ENCODE peak calls at places on chromosome 22, in seven cellular contexts. Z is IMR-90, U is fibroblast of lung, I is cardiac muscle cell, F is adipocyte, O is tibial nerve, X is left ventricle myocardium inferior. V is an unnamed sample.

GRCh38 chr22:49948958-49949913 is 11.3 kb upstream of the PIM3 start:
- DNase-seq in Z (no peak), U (no peak), I (no peak), F (no peak), O (no peak), X (no peak), V (no peak)

GRCh38 chr22:28894793-28895192 is 11.4 kb downstream of the ZNRF3 start:
- DNase-seq in Z (no peak), U (no peak), I (no peak), F (no peak), O (no peak), X (no peak), V (no peak)

GRCh38 chr22:40396882-40397281 is 26.5 kb downstream of the SGSM3 start:
- DNase-seq in Z (peak; percentile 88), U (peak; percentile 77), I (peak; percentile 89), F (peak; percentile 54), O (no peak), X (no peak), V (peak; percentile 95)

GRCh38 chr22:18104566-18104965 is 6.0 kb upstream of the TUBA8 start:
- DNase-seq in Z (peak; percentile 26), U (peak; percentile 26), I (peak; percentile 48), F (no peak), O (no peak), X (no peak), V (no peak)

GRCh38 chr22:32745251-32745995 is 56.1 kb upstream of the TIMP3 start:
- DNase-seq in Z (peak; percentile 55), U (peak; percentile 78), I (peak; percentile 48), F (peak; percentile 65), O (no peak), X (peak; percentile 74), V (peak; percentile 90)

GRCh38 chr22:44671742-44672141 is 30.3 kb upstream of the PRR5 start:
- DNase-seq in Z (peak; percentile 83), U (peak; percentile 34), I (peak; percentile 65), F (peak; percentile 57), O (no peak), X (no peak), V (peak; percentile 72)

GRCh38 chr22:23180301-23180892 is at the start of gene BCR:
- DNase-seq in Z (peak; percentile 65), U (peak; percentile 73), I (peak; percentile 78), F (peak; percentile 89), O (peak; percentile 58), X (peak; percentile 83), V (peak; percentile 38)

GRCh38 chr22:19942071-19942885 is 660 bp upstream of the TXNRD2 start:
- DNase-seq in Z (peak; percentile 69), U (no peak), I (peak; percentile 80), F (peak; percentile 83), O (no peak), X (no peak), V (no peak)

GRCh38 chr22:20549232-20549841 is 41.9 kb downstream of the MED15 start:
- DNase-seq in Z (no peak), U (peak; percentile 58), I (peak; percentile 59), F (no peak), O (no peak), X (no peak), V (no peak)

GRCh38 chr22:20983081-20983745 is 1.1 kb downstream of the LZTR1 start:
- DNase-seq in Z (peak; percentile 18), U (no peak), I (no peak), F (peak; percentile 32), O (no peak), X (no peak), V (no peak)

GRCh38 chr22:44531487-44531886 is 33.5 kb upstream of the RTL6 start:
- DNase-seq in Z (no peak), U (no peak), I (no peak), F (no peak), O (no peak), X (no peak), V (no peak)

GRCh38 chr22:49934144-49934890 is 15.9 kb downstream of the CRELD2 start:
- DNase-seq in Z (peak; percentile 12), U (peak; percentile 61), I (no peak), F (peak; percentile 19), O (no peak), X (peak; percentile 76), V (peak; percentile 44)

GRCh38 chr22:47624277-47625012 is 862.0 kb downstream of the TBC1D22A start:
- DNase-seq in Z (no peak), U (no peak), I (no peak), F (no peak), O (no peak), X (no peak), V (no peak)

GRCh38 chr22:46737105-46737975 is 712 bp downstream of the CERK start:
- DNase-seq in Z (peak; percentile 34), U (peak; percentile 39), I (peak; percentile 36), F (peak; percentile 71), O (no peak), X (peak; percentile 47), V (no peak)

GRCh38 chr22:24233816-24234215 is 11.1 kb downstream of the GGT5 start:
- DNase-seq in Z (no peak), U (no peak), I (no peak), F (no peak), O (no peak), X (no peak), V (no peak)

GRCh38 chr22:44587004-44587793 is 89.2 kb upstream of the RTL6 start:
- DNase-seq in Z (peak; percentile 11), U (peak; percentile 48), I (peak; percentile 23), F (no peak), O (no peak), X (peak; percentile 12), V (no peak)

GRCh38 chr22:25388415-25388814 is 169.0 kb downstream of the CRYBB2 start:
- DNase-seq in Z (no peak), U (no peak), I (no peak), F (no peak), O (no peak), X (no peak), V (no peak)

GRCh38 chr22:33521879-33522665 is 398.2 kb downstream of the LARGE1 start:
- DNase-seq in Z (no peak), U (no peak), I (no peak), F (no peak), O (no peak), X (no peak), V (no peak)

GRCh38 chr22:47172771-47173534 is 410.5 kb downstream of the TBC1D22A start:
- DNase-seq in Z (no peak), U (no peak), I (no peak), F (no peak), O (peak; percentile 9), X (no peak), V (no peak)

GRCh38 chr22:24526191-24526590 is 28.7 kb downstream of the GUCD1 start:
- DNase-seq in Z (peak; percentile 17), U (no peak), I (no peak), F (no peak), O (no peak), X (no peak), V (no peak)

GRCh38 chr22:27937453-27937852 is 18.4 kb upstream of the PITPNB start:
- DNase-seq in Z (no peak), U (no peak), I (peak; percentile 18), F (no peak), O (no peak), X (no peak), V (no peak)

GRCh38 chr22:26471522-26471921 is 12.1 kb downstream of the HPS4 start:
- DNase-seq in Z (peak; percentile 83), U (peak; percentile 98), I (no peak), F (peak; percentile 29), O (no peak), X (no peak), V (peak; percentile 99)

GRCh38 chr22:22015631-22016030 is 33.0 kb upstream of the TOP3B start:
- DNase-seq in Z (no peak), U (no peak), I (no peak), F (no peak), O (no peak), X (no peak), V (no peak)

GRCh38 chr22:29383740-29384139 is 4.6 kb downstream of the AP1B1 start:
- DNase-seq in Z (no peak), U (no peak), I (no peak), F (no peak), O (no peak), X (no peak), V (no peak)

GRCh38 chr22:42075277-42075676 is 1.2 kb downstream of the PHETA2 start:
- DNase-seq in Z (no peak), U (no peak), I (no peak), F (no peak), O (no peak), X (no peak), V (no peak)

GRCh38 chr22:31099386-31099785 is 8.0 kb downstream of the SELENOM start:
- DNase-seq in Z (peak; percentile 40), U (no peak), I (no peak), F (peak; percentile 81), O (no peak), X (no peak), V (no peak)
- H3K36me3 ChIP-seq in Z (peaks cover 69% of the 10 kb centered on the region), U (peaks cover 60% of the 10 kb centered on the region), I (no peaks in the 10 kb centered on the region), F (peaks cover 34% of the 10 kb centered on the region), O (peaks cover 99% of the 10 kb centered on the region), X (peaks cover 99% of the 10 kb centered on the region), V (peaks cover 42% of the 10 kb centered on the region)

DNA sequence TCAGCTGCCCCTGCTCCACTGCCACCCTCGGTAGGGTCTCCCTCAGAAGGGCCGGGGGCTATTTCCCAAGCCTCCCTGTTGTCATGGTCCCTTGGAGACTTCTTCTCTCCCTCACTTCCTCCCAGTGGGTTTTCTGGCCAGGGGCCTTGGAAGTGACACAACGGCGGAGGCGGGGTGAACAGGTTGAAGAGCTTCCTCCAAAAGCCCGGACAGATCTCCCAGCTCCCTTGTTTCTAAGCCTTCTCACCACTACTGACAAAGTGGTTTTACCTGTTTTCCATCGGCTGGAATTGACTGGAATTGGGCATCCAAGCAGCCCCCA is 14.5 kb downstream of the MYH9 start:
- DNase-seq in Z (peak; percentile 9), U (no peak), I (no peak), F (no peak), O (no peak), X (peak; percentile 60), V (peak; percentile 58)
- H3K4me3 ChIP-seq in Z (no peak overlapping the region), U (no peak overlapping the region), I (no peak overlapping the region), F (no peak overlapping the region), O (no peak overlapping the region), X (peak overlapping the region; percentile 38), V (no peak overlapping the region)

GRCh38 chr22:43384863-43385262 is 27.0 kb upstream of the MPPED1 start:
- DNase-seq in Z (no peak), U (no peak), I (no peak), F (no peak), O (no peak), X (no peak), V (no peak)
- H3K36me3 ChIP-seq in Z (no peaks in the 10 kb centered on the region), U (no peaks in the 10 kb centered on the region), I (no peaks in the 10 kb centered on the region), F (no peaks in the 10 kb centered on the region), O (no peaks in the 10 kb centered on the region), X (no peaks in the 10 kb centered on the region), V (no peaks in the 10 kb centered on the region)

GRCh38 chr22:48887394-48888332 is 940.0 kb downstream of the BRD1 start:
- DNase-seq in Z (no peak), U (no peak), I (no peak), F (no peak), O (no peak), X (no peak), V (no peak)

GRCh38 chr22:48886604-48887393 is 940.9 kb downstream of the BRD1 start:
- DNase-seq in Z (no peak), U (no peak), I (no peak), F (no peak), O (no peak), X (peak; percentile 11), V (no peak)

GRCh38 chr22:48889209-48889830 is 938.4 kb downstream of the BRD1 start:
- DNase-seq in Z (no peak), U (no peak), I (no peak), F (no peak), O (no peak), X (peak; percentile 1), V (no peak)

GRCh38 chr22:48889887-48890692 is 937.6 kb downstream of the BRD1 start:
- DNase-seq in Z (no peak), U (no peak), I (no peak), F (no peak), O (no peak), X (peak; percentile 4), V (no peak)

GRCh38 chr22:48888466-48889208 is 939.0 kb downstream of the BRD1 start:
- DNase-seq in Z (no peak), U (no peak), I (no peak), F (no peak), O (no peak), X (no peak), V (no peak)
- H3K4me3 ChIP-seq in Z (no peak overlapping the region), U (no peak overlapping the region), I (no peak overlapping the region), F (no peak overlapping the region), O (no peak overlapping the region), X (no peak overlapping the region), V (no peak overlapping the region)